ENCODE peak calls at places on chromosome 16, in ten cellular contexts. J is activated naive CD4-positive, alpha-beta T cell treated with Interleukin-2 at 50 U/mL for 16 hours; K is NCI-H1105; P is T47D; F is gastrocnemius medialis; Q is IMR-90; O is NCI-H524; U is RCC 7860; E is neural progenitor cell; B is thoracic aorta. R is an unnamed sample.

GRCh38 chr16:55809851-55810250 is 23.0 kb downstream of the CES1 start:
- DNase-seq in J (no peak), K (no peak), P (no peak), F (no peak), Q (no peak), O (no peak), U (no peak), E (no peak), B (no peak), R (no peak)

GRCh38 chr16:15857779-15858560 is 1.1 kb upstream of the MYH11 start:
- DNase-seq in J (no peak), K (no peak), P (no peak), F (no peak), Q (peak; percentile 50), O (no peak), U (no peak), E (peak; percentile 73), B (no peak), R (no peak)

GRCh38 chr16:54489225-54489781 is 202.7 kb upstream of the IRX3 start:
- DNase-seq in J (no peak), K (peak; percentile 92), P (no peak), F (no peak), Q (no peak), O (no peak), U (no peak), E (no peak), B (no peak), R (no peak)

GRCh38 chr16:12800751-12801308 is 2.9 kb downstream of the CPPED1 start:
- DNase-seq in J (no peak), K (no peak), P (no peak), F (no peak), Q (no peak), O (no peak), U (no peak), E (no peak), B (no peak), R (no peak)

GRCh38 chr16:17470002-17470870 is 524 bp downstream of the XYLT1 start:
- DNase-seq in J (peak; percentile 39), K (no peak), P (no peak), F (no peak), Q (no peak), O (no peak), U (no peak), E (peak; percentile 31), B (no peak), R (peak; percentile 76)

GRCh38 chr16:59697746-59698145 is 963.6 kb upstream of the GOT2 start:
- DNase-seq in J (no peak), K (no peak), P (no peak), F (no peak), Q (peak; percentile 11), O (no peak), U (no peak), E (no peak), B (no peak), R (no peak)

GRCh38 chr16:54430491-54431030 is 144.0 kb upstream of the IRX3 start:
- DNase-seq in J (no peak), K (no peak), P (peak; percentile 90), F (no peak), Q (peak; percentile 29), O (no peak), U (no peak), E (peak; percentile 87), B (no peak), R (no peak)

GRCh38 chr16:67537270-67537635 is 8.6 kb downstream of the RIPOR1 start:
- DNase-seq in J (peak; percentile 66), K (no peak), P (no peak), F (no peak), Q (peak; percentile 36), O (no peak), U (no peak), E (peak; percentile 78), B (no peak), R (peak; percentile 87)

GRCh38 chr16:27408012-27408601 is 6.1 kb downstream of the IL21R start:
- DNase-seq in J (peak; percentile 45), K (no peak), P (no peak), F (no peak), Q (peak; percentile 65), O (no peak), U (peak; percentile 60), E (no peak), B (no peak), R (peak; percentile 73)

GRCh38 chr16:29825145-29826044 is 5.1 kb downstream of the MVP start:
- DNase-seq in J (peak; percentile 53), K (no peak), P (no peak), F (no peak), Q (peak; percentile 90), O (peak; percentile 99), U (peak; percentile 79), E (peak; percentile 41), B (no peak), R (peak; percentile 78)

GRCh38 chr16:20898938-20899502 is 1.1 kb downstream of the DCUN1D3 start:
- DNase-seq in J (no peak), K (no peak), P (no peak), F (no peak), Q (peak; percentile 86), O (no peak), U (peak; percentile 43), E (no peak), B (no peak), R (no peak)

GRCh38 chr16:1413684-1414531 is 596 bp downstream of the UNKL start:
- DNase-seq in J (peak; percentile 66), K (peak; percentile 16), P (peak; percentile 71), F (peak; percentile 27), Q (peak; percentile 27), O (no peak), U (no peak), E (peak; percentile 80), B (no peak), R (peak; percentile 89)